ENCODE peak calls at places on chromosomes 1 and 21, in nine cellular contexts. P is psoas muscle; F is fibroblast of lung; K is mammary epithelial cell; G is right cardiac atrium; S is ovary; O is brain microvascular endothelial cell; E is adrenal gland; U is CD8-positive, alpha-beta memory T cell. N is an unnamed sample.

GRCh38 chr1:119632103-119632490 is 16.0 kb downstream of the ZNF697 start:
- DNase-seq in P (no peak), F (no peak), K (no peak), G (peak; percentile 62), S (no peak), O (no peak), E (no peak), U (no peak), N (no peak)

GRCh38 chr1:173469656-173470055 is 7.5 kb upstream of the PRDX6 start:
- DNase-seq in P (no peak), F (no peak), K (no peak), G (no peak), S (no peak), O (no peak), E (no peak), U (no peak), N (no peak)

GRCh38 chr1:219757890-219758289 is 145.0 kb upstream of the ZC3H11B start:
- DNase-seq in P (no peak), F (peak; percentile 34), K (peak; percentile 61), G (peak; percentile 76), S (peak; percentile 24), O (peak; percentile 28), E (peak; percentile 44), U (no peak), N (no peak)

GRCh38 chr1:156475568-156476500 is 24.7 kb downstream of the MEF2D start:
- DNase-seq in P (peak; percentile 98), F (peak; percentile 76), K (no peak), G (peak; percentile 95), S (peak; percentile 91), O (no peak), E (peak; percentile 76), U (no peak), N (peak; percentile 94)

GRCh38 chr1:55980574-55980973 is 598.8 kb downstream of the PLPP3 start:
- DNase-seq in P (no peak), F (no peak), K (no peak), G (no peak), S (no peak), O (no peak), E (no peak), U (no peak), N (no peak)

GRCh38 chr1:100322436-100323211 is 29.7 kb upstream of the CDC14A start:
- DNase-seq in P (no peak), F (no peak), K (peak; percentile 30), G (no peak), S (no peak), O (no peak), E (no peak), U (no peak), N (no peak)

GRCh38 chr1:32549601-32550000 is 10.4 kb downstream of the ZBTB8A start:
- DNase-seq in P (no peak), F (no peak), K (no peak), G (no peak), S (no peak), O (no peak), E (no peak), U (no peak), N (no peak)

GRCh38 chr21:39599191-39599966 is 13.4 kb upstream of the B3GALT5 start:
- DNase-seq in P (no peak), F (no peak), K (no peak), G (no peak), S (no peak), O (no peak), E (no peak), U (no peak), N (no peak)

GRCh38 chr1:50333595-50333974 is 89.7 kb downstream of the DMRTA2 start:
- DNase-seq in P (peak; percentile 70), F (peak; percentile 2), K (peak; percentile 36), G (peak; percentile 82), S (peak; percentile 45), O (no peak), E (peak; percentile 66), U (no peak), N (no peak)

GRCh38 chr1:175840787-175841186 is 97.4 kb upstream of the TNR start:
- DNase-seq in P (no peak), F (no peak), K (no peak), G (no peak), S (no peak), O (no peak), E (no peak), U (no peak), N (no peak)
- H3K27me3 ChIP-seq in P (no peaks in the 10 kb centered on the region), F (no peaks in the 10 kb centered on the region), K (no peaks in the 10 kb centered on the region), G (no peaks in the 10 kb centered on the region), S (no peaks in the 10 kb centered on the region), O (no peaks in the 10 kb centered on the region), E (no peaks in the 10 kb centered on the region), U (no peaks in the 10 kb centered on the region), N (no peaks in the 10 kb centered on the region)

GRCh38 chr1:206115791-206116190 is 1.4 kb downstream of the AVPR1B start:
- DNase-seq in P (no peak), F (no peak), K (no peak), G (no peak), S (no peak), O (no peak), E (no peak), U (no peak), N (no peak)
- H3K27me3 ChIP-seq in P (no peaks in the 10 kb centered on the region), F (peaks cover 26% of the 10 kb centered on the region), K (peaks cover 3% of the 10 kb centered on the region), G (no peaks in the 10 kb centered on the region), S (no peaks in the 10 kb centered on the region), O (peaks cover 16% of the 10 kb centered on the region), E (peaks cover 6% of the 10 kb centered on the region), U (peaks cover 11% of the 10 kb centered on the region), N (no peaks in the 10 kb centered on the region)

GRCh38 chr1:48526045-48526714 is 54.2 kb upstream of the SPATA6 start:
- DNase-seq in P (no peak), F (peak; percentile 7), K (no peak), G (peak; percentile 67), S (no peak), O (no peak), E (no peak), U (no peak), N (no peak)
- H3K27me3 ChIP-seq in P (no peaks in the 10 kb centered on the region), F (no peaks in the 10 kb centered on the region), K (peaks cover 2% of the 10 kb centered on the region), G (no peaks in the 10 kb centered on the region), S (no peaks in the 10 kb centered on the region), O (no peaks in the 10 kb centered on the region), E (no peaks in the 10 kb centered on the region), U (no peaks in the 10 kb centered on the region), N (no peaks in the 10 kb centered on the region)

GRCh38 chr1:155082301-155082940 is 3.8 kb downstream of the EFNA3 start:
- DNase-seq in P (no peak), F (no peak), K (no peak), G (peak; percentile 55), S (no peak), O (no peak), E (no peak), U (no peak), N (no peak)
- H3K27me3 ChIP-seq in P (no peaks in the 10 kb centered on the region), F (peaks cover 62% of the 10 kb centered on the region), K (peaks cover 28% of the 10 kb centered on the region), G (no peaks in the 10 kb centered on the region), S (peaks cover 16% of the 10 kb centered on the region), O (peaks cover 44% of the 10 kb centered on the region), E (peaks cover 44% of the 10 kb centered on the region), U (peaks cover 43% of the 10 kb centered on the region), N (no peaks in the 10 kb centered on the region)

GRCh38 chr1:103220503-103221095 is 112.3 kb upstream of the COL11A1 start:
- DNase-seq in P (no peak), F (peak; percentile 98), K (no peak), G (no peak), S (no peak), O (peak; percentile 57), E (no peak), U (no peak), N (no peak)

GRCh38 chr1:103218821-103219220 is 110.5 kb upstream of the COL11A1 start:
- DNase-seq in P (no peak), F (peak; percentile 63), K (no peak), G (no peak), S (no peak), O (no peak), E (no peak), U (no peak), N (no peak)

GRCh38 chr1:103218369-103218768 is 110.0 kb upstream of the COL11A1 start:
- DNase-seq in P (no peak), F (no peak), K (no peak), G (no peak), S (no peak), O (no peak), E (no peak), U (no peak), N (no peak)
- H3K27me3 ChIP-seq in P (no peaks in the 10 kb centered on the region), F (no peaks in the 10 kb centered on the region), K (peaks cover 9% of the 10 kb centered on the region), G (no peaks in the 10 kb centered on the region), S (no peaks in the 10 kb centered on the region), O (no peaks in the 10 kb centered on the region), E (no peaks in the 10 kb centered on the region), U (no peaks in the 10 kb centered on the region), N (no peaks in the 10 kb centered on the region)

DNA sequence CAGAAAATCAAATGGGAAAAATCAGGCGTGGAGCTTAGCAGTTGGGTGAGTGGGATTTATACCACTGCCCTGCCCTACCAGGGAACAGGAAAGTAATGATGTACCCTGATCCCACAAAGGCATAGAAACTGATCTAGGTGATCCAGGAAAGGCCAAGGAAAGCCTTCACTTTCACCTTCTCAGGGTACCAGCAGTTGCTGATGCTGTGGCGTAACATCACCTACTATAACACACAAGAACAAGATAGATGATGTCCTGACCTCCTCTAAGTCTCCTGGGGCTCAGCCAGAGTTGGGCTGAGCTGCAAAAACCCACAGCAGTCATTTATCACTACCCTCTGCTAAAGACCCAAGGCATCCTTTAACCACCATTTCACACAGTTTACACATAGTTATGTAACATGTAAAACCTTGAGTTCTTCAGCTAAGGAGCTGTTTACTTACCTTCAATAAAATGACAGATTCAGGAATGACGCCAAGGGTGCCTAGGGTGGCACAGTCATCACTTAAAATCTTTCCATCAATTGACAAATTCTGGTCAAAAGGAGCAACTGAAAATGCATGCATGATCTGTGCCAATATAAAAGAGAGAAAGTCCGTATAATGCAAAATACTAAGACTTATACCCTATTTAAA is 20.5 kb upstream of the RAP1GAP start:
- DNase-seq in P (no peak), F (peak; percentile 61), K (no peak), G (no peak), S (no peak), O (no peak), E (no peak), U (no peak), N (no peak)
- H3K27me3 ChIP-seq in P (no peaks in the 10 kb centered on the region), F (no peaks in the 10 kb centered on the region), K (no peaks in the 10 kb centered on the region), G (no peaks in the 10 kb centered on the region), S (no peaks in the 10 kb centered on the region), O (no peaks in the 10 kb centered on the region), E (no peaks in the 10 kb centered on the region), U (no peaks in the 10 kb centered on the region), N (no peaks in the 10 kb centered on the region)

DNA sequence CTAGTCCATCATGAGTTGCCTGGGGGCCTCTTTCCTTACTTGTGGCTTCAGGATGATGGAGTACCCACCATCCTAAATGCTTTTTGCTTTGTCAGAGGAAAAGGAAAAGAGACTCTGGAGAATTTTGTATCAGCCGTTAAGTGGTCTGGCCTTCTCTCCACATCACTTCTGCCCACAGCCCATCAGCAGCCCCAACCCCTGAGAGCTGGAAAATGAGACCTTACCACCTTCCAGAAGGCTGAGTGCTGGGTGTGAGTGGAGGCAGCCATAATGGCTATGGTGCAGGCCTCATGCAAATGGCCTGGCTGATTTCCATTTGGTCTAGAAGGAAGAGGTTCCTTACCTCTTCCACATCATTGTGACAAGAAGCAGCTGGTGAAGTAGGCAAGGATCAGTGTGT is 111.2 kb downstream of the CNIH3 start:
- DNase-seq in P (no peak), F (peak; percentile 17), K (no peak), G (no peak), S (no peak), O (no peak), E (no peak), U (no peak), N (peak; percentile 17)
- H3K27me3 ChIP-seq in P (no peaks in the 10 kb centered on the region), F (no peaks in the 10 kb centered on the region), K (no peaks in the 10 kb centered on the region), G (no peaks in the 10 kb centered on the region), S (no peaks in the 10 kb centered on the region), O (no peaks in the 10 kb centered on the region), E (no peaks in the 10 kb centered on the region), U (no peaks in the 10 kb centered on the region), N (no peaks in the 10 kb centered on the region)

N was measured in aorta.